ENCODE peak calls at places on chromosomes 4 and X, in ten cellular contexts. One of them, this sample, is unnamed.

GRCh38 chr4:5749568-5749967 is 38.6 kb downstream of the EVC start:
- DNase-seq in stimulated activated CD4-positive, alpha-beta T cell treated with anti-CD3 and anti-CD28 coated beads, TNF-alpha, amount 100 ng/mL, for 24 hours: no peak
- DNase-seq in right lobe of liver: no peak
- DNase-seq in nephron progenitor cell: no peak
- DNase-seq in activated CD8-positive, alpha-beta memory T cell treated with anti-CD3 and anti-CD28 coated beads for 24 hours: no peak
- DNase-seq in H54: no peak
- DNase-seq in activated T-helper 1 cell treated with Interleukin-2 at 50 U/mL for 16 hours: no peak
- DNase-seq in T-helper 2 cell: no peak
- DNase-seq in NCI-H69: no peak
- DNase-seq in activated CD4-positive, alpha-beta T cell treated with anti-CD3 and anti-CD28 coated beads, Interleukin-2, amount 50 U/mL, for 4 hours: no peak
- DNase-seq in this sample: no peak

GRCh38 chr4:140237616-140238352 is 83.8 kb upstream of the MAML3 start:
- DNase-seq in stimulated activated CD4-positive, alpha-beta T cell treated with anti-CD3 and anti-CD28 coated beads, TNF-alpha, amount 100 ng/mL, for 24 hours: no peak
- DNase-seq in right lobe of liver: peak; percentile 68
- DNase-seq in nephron progenitor cell: peak; percentile 65
- DNase-seq in activated CD8-positive, alpha-beta memory T cell treated with anti-CD3 and anti-CD28 coated beads for 24 hours: no peak
- DNase-seq in H54: no peak
- DNase-seq in activated T-helper 1 cell treated with Interleukin-2 at 50 U/mL for 16 hours: no peak
- DNase-seq in T-helper 2 cell: no peak
- DNase-seq in NCI-H69: peak; percentile 97
- DNase-seq in activated CD4-positive, alpha-beta T cell treated with anti-CD3 and anti-CD28 coated beads, Interleukin-2, amount 50 U/mL, for 4 hours: no peak
- DNase-seq in this sample: no peak

GRCh38 chr4:155666701-155667537 is at the start of gene GUCY1A1:
- DNase-seq in stimulated activated CD4-positive, alpha-beta T cell treated with anti-CD3 and anti-CD28 coated beads, TNF-alpha, amount 100 ng/mL, for 24 hours: no peak
- DNase-seq in right lobe of liver: peak; percentile 63
- DNase-seq in nephron progenitor cell: peak; percentile 55
- DNase-seq in activated CD8-positive, alpha-beta memory T cell treated with anti-CD3 and anti-CD28 coated beads for 24 hours: peak; percentile 62
- DNase-seq in H54: no peak
- DNase-seq in activated T-helper 1 cell treated with Interleukin-2 at 50 U/mL for 16 hours: no peak
- DNase-seq in T-helper 2 cell: no peak
- DNase-seq in NCI-H69: peak; percentile 29
- DNase-seq in activated CD4-positive, alpha-beta T cell treated with anti-CD3 and anti-CD28 coated beads, Interleukin-2, amount 50 U/mL, for 4 hours: no peak
- DNase-seq in this sample: no peak

GRCh38 chr4:90979551-90979950 is 852.4 kb downstream of the CCSER1 start:
- DNase-seq in stimulated activated CD4-positive, alpha-beta T cell treated with anti-CD3 and anti-CD28 coated beads, TNF-alpha, amount 100 ng/mL, for 24 hours: no peak
- DNase-seq in right lobe of liver: no peak
- DNase-seq in nephron progenitor cell: no peak
- DNase-seq in activated CD8-positive, alpha-beta memory T cell treated with anti-CD3 and anti-CD28 coated beads for 24 hours: no peak
- DNase-seq in H54: no peak
- DNase-seq in activated T-helper 1 cell treated with Interleukin-2 at 50 U/mL for 16 hours: no peak
- DNase-seq in T-helper 2 cell: no peak
- DNase-seq in NCI-H69: peak; percentile 94
- DNase-seq in activated CD4-positive, alpha-beta T cell treated with anti-CD3 and anti-CD28 coated beads, Interleukin-2, amount 50 U/mL, for 4 hours: no peak
- DNase-seq in this sample: no peak

GRCh38 chr4:1333256-1333655 is 13.8 kb upstream of the UVSSA start:
- DNase-seq in stimulated activated CD4-positive, alpha-beta T cell treated with anti-CD3 and anti-CD28 coated beads, TNF-alpha, amount 100 ng/mL, for 24 hours: no peak
- DNase-seq in right lobe of liver: peak; percentile 38
- DNase-seq in nephron progenitor cell: no peak
- DNase-seq in activated CD8-positive, alpha-beta memory T cell treated with anti-CD3 and anti-CD28 coated beads for 24 hours: no peak
- DNase-seq in H54: no peak
- DNase-seq in activated T-helper 1 cell treated with Interleukin-2 at 50 U/mL for 16 hours: no peak
- DNase-seq in T-helper 2 cell: no peak
- DNase-seq in NCI-H69: no peak
- DNase-seq in activated CD4-positive, alpha-beta T cell treated with anti-CD3 and anti-CD28 coated beads, Interleukin-2, amount 50 U/mL, for 4 hours: no peak
- DNase-seq in this sample: no peak

GRCh38 chr4:55742655-55743191 is 76.9 kb upstream of the EXOC1L start:
- DNase-seq in stimulated activated CD4-positive, alpha-beta T cell treated with anti-CD3 and anti-CD28 coated beads, TNF-alpha, amount 100 ng/mL, for 24 hours: no peak
- DNase-seq in right lobe of liver: no peak
- DNase-seq in nephron progenitor cell: peak; percentile 12
- DNase-seq in activated CD8-positive, alpha-beta memory T cell treated with anti-CD3 and anti-CD28 coated beads for 24 hours: no peak
- DNase-seq in H54: no peak
- DNase-seq in activated T-helper 1 cell treated with Interleukin-2 at 50 U/mL for 16 hours: no peak
- DNase-seq in T-helper 2 cell: no peak
- DNase-seq in NCI-H69: peak; percentile 87
- DNase-seq in activated CD4-positive, alpha-beta T cell treated with anti-CD3 and anti-CD28 coated beads, Interleukin-2, amount 50 U/mL, for 4 hours: no peak
- DNase-seq in this sample: no peak

GRCh38 chrX:66632473-66632872 is 6.4 kb downstream of the EDA2R start:
- DNase-seq in stimulated activated CD4-positive, alpha-beta T cell treated with anti-CD3 and anti-CD28 coated beads, TNF-alpha, amount 100 ng/mL, for 24 hours: no peak
- DNase-seq in right lobe of liver: no peak
- DNase-seq in nephron progenitor cell: no peak
- DNase-seq in activated CD8-positive, alpha-beta memory T cell treated with anti-CD3 and anti-CD28 coated beads for 24 hours: no peak
- DNase-seq in H54: no peak
- DNase-seq in activated T-helper 1 cell treated with Interleukin-2 at 50 U/mL for 16 hours: no peak
- DNase-seq in T-helper 2 cell: no peak
- DNase-seq in NCI-H69: no peak
- DNase-seq in activated CD4-positive, alpha-beta T cell treated with anti-CD3 and anti-CD28 coated beads, Interleukin-2, amount 50 U/mL, for 4 hours: no peak
- DNase-seq in this sample: no peak

GRCh38 chr4:20954541-20954940 is 254.3 kb downstream of the PACRGL start:
- DNase-seq in stimulated activated CD4-positive, alpha-beta T cell treated with anti-CD3 and anti-CD28 coated beads, TNF-alpha, amount 100 ng/mL, for 24 hours: no peak
- DNase-seq in right lobe of liver: no peak
- DNase-seq in nephron progenitor cell: no peak
- DNase-seq in activated CD8-positive, alpha-beta memory T cell treated with anti-CD3 and anti-CD28 coated beads for 24 hours: no peak
- DNase-seq in H54: no peak
- DNase-seq in activated T-helper 1 cell treated with Interleukin-2 at 50 U/mL for 16 hours: no peak
- DNase-seq in T-helper 2 cell: no peak
- DNase-seq in NCI-H69: no peak
- DNase-seq in activated CD4-positive, alpha-beta T cell treated with anti-CD3 and anti-CD28 coated beads, Interleukin-2, amount 50 U/mL, for 4 hours: no peak
- DNase-seq in this sample: no peak

GRCh38 chrX:39592776-39593175 is 505.0 kb downstream of the BCOR start:
- DNase-seq in stimulated activated CD4-positive, alpha-beta T cell treated with anti-CD3 and anti-CD28 coated beads, TNF-alpha, amount 100 ng/mL, for 24 hours: no peak
- DNase-seq in right lobe of liver: no peak
- DNase-seq in nephron progenitor cell: no peak
- DNase-seq in activated CD8-positive, alpha-beta memory T cell treated with anti-CD3 and anti-CD28 coated beads for 24 hours: no peak
- DNase-seq in H54: no peak
- DNase-seq in activated T-helper 1 cell treated with Interleukin-2 at 50 U/mL for 16 hours: no peak
- DNase-seq in T-helper 2 cell: no peak
- DNase-seq in NCI-H69: no peak
- DNase-seq in activated CD4-positive, alpha-beta T cell treated with anti-CD3 and anti-CD28 coated beads, Interleukin-2, amount 50 U/mL, for 4 hours: no peak
- DNase-seq in this sample: no peak

GRCh38 chrX:48676106-48676892 is 7.3 kb upstream of the WAS start:
- DNase-seq in stimulated activated CD4-positive, alpha-beta T cell treated with anti-CD3 and anti-CD28 coated beads, TNF-alpha, amount 100 ng/mL, for 24 hours: peak; percentile 73
- DNase-seq in right lobe of liver: peak; percentile 94
- DNase-seq in nephron progenitor cell: peak; percentile 90
- DNase-seq in activated CD8-positive, alpha-beta memory T cell treated with anti-CD3 and anti-CD28 coated beads for 24 hours: peak; percentile 90
- DNase-seq in H54: peak; percentile 72
- DNase-seq in activated T-helper 1 cell treated with Interleukin-2 at 50 U/mL for 16 hours: peak; percentile 80
- DNase-seq in T-helper 2 cell: peak; percentile 83
- DNase-seq in NCI-H69: peak; percentile 93
- DNase-seq in activated CD4-positive, alpha-beta T cell treated with anti-CD3 and anti-CD28 coated beads, Interleukin-2, amount 50 U/mL, for 4 hours: peak; percentile 80
- DNase-seq in this sample: peak; percentile 87

GRCh38 chr4:126777649-126778048 is 855.1 kb upstream of the INTU start:
- DNase-seq in stimulated activated CD4-positive, alpha-beta T cell treated with anti-CD3 and anti-CD28 coated beads, TNF-alpha, amount 100 ng/mL, for 24 hours: no peak
- DNase-seq in right lobe of liver: no peak
- DNase-seq in nephron progenitor cell: no peak
- DNase-seq in activated CD8-positive, alpha-beta memory T cell treated with anti-CD3 and anti-CD28 coated beads for 24 hours: no peak
- DNase-seq in H54: no peak
- DNase-seq in activated T-helper 1 cell treated with Interleukin-2 at 50 U/mL for 16 hours: no peak
- DNase-seq in T-helper 2 cell: no peak
- DNase-seq in NCI-H69: no peak
- DNase-seq in activated CD4-positive, alpha-beta T cell treated with anti-CD3 and anti-CD28 coated beads, Interleukin-2, amount 50 U/mL, for 4 hours: no peak
- DNase-seq in this sample: no peak

GRCh38 chr4:161813389-161813788 is 350.4 kb downstream of the FSTL5 start:
- DNase-seq in stimulated activated CD4-positive, alpha-beta T cell treated with anti-CD3 and anti-CD28 coated beads, TNF-alpha, amount 100 ng/mL, for 24 hours: no peak
- DNase-seq in right lobe of liver: no peak
- DNase-seq in nephron progenitor cell: no peak
- DNase-seq in activated CD8-positive, alpha-beta memory T cell treated with anti-CD3 and anti-CD28 coated beads for 24 hours: no peak
- DNase-seq in H54: no peak
- DNase-seq in activated T-helper 1 cell treated with Interleukin-2 at 50 U/mL for 16 hours: no peak
- DNase-seq in T-helper 2 cell: no peak
- DNase-seq in NCI-H69: no peak
- DNase-seq in activated CD4-positive, alpha-beta T cell treated with anti-CD3 and anti-CD28 coated beads, Interleukin-2, amount 50 U/mL, for 4 hours: no peak
- DNase-seq in this sample: no peak

GRCh38 chr4:118206627-118207026 is 146.2 kb downstream of the PRSS12 start:
- DNase-seq in stimulated activated CD4-positive, alpha-beta T cell treated with anti-CD3 and anti-CD28 coated beads, TNF-alpha, amount 100 ng/mL, for 24 hours: no peak
- DNase-seq in right lobe of liver: no peak
- DNase-seq in nephron progenitor cell: no peak
- DNase-seq in activated CD8-positive, alpha-beta memory T cell treated with anti-CD3 and anti-CD28 coated beads for 24 hours: no peak
- DNase-seq in H54: no peak
- DNase-seq in activated T-helper 1 cell treated with Interleukin-2 at 50 U/mL for 16 hours: no peak
- DNase-seq in T-helper 2 cell: no peak
- DNase-seq in NCI-H69: no peak
- DNase-seq in activated CD4-positive, alpha-beta T cell treated with anti-CD3 and anti-CD28 coated beads, Interleukin-2, amount 50 U/mL, for 4 hours: no peak
- DNase-seq in this sample: no peak

GRCh38 chrX:153870288-153870690 is 15.7 kb downstream of the L1CAM start:
- DNase-seq in stimulated activated CD4-positive, alpha-beta T cell treated with anti-CD3 and anti-CD28 coated beads, TNF-alpha, amount 100 ng/mL, for 24 hours: no peak
- DNase-seq in right lobe of liver: no peak
- DNase-seq in nephron progenitor cell: no peak
- DNase-seq in activated CD8-positive, alpha-beta memory T cell treated with anti-CD3 and anti-CD28 coated beads for 24 hours: no peak
- DNase-seq in H54: no peak
- DNase-seq in activated T-helper 1 cell treated with Interleukin-2 at 50 U/mL for 16 hours: no peak
- DNase-seq in T-helper 2 cell: no peak
- DNase-seq in NCI-H69: no peak
- DNase-seq in activated CD4-positive, alpha-beta T cell treated with anti-CD3 and anti-CD28 coated beads, Interleukin-2, amount 50 U/mL, for 4 hours: no peak
- DNase-seq in this sample: no peak

GRCh38 chrX:21798677-21799219 is 40.7 kb upstream of the MBTPS2 start:
- DNase-seq in stimulated activated CD4-positive, alpha-beta T cell treated with anti-CD3 and anti-CD28 coated beads, TNF-alpha, amount 100 ng/mL, for 24 hours: no peak
- DNase-seq in right lobe of liver: no peak
- DNase-seq in nephron progenitor cell: no peak
- DNase-seq in activated CD8-positive, alpha-beta memory T cell treated with anti-CD3 and anti-CD28 coated beads for 24 hours: no peak
- DNase-seq in H54: peak; percentile 11
- DNase-seq in activated T-helper 1 cell treated with Interleukin-2 at 50 U/mL for 16 hours: no peak
- DNase-seq in T-helper 2 cell: no peak
- DNase-seq in NCI-H69: peak; percentile 82
- DNase-seq in activated CD4-positive, alpha-beta T cell treated with anti-CD3 and anti-CD28 coated beads, Interleukin-2, amount 50 U/mL, for 4 hours: no peak
- DNase-seq in this sample: no peak